ENCODE peak calls at places on chromosomes 11 and 22, in seven cellular contexts. One of them, this sample, is unnamed.

GRCh38 chr11:69010361-69010891 is 2.6 kb downstream of the MRGPRF start:
- DNase-seq in ureter: no peak
- DNase-seq in caudate nucleus: no peak
- DNase-seq in CD4-positive, alpha-beta T cell: no peak
- DNase-seq in colonic mucosa: no peak
- DNase-seq in Panc1: no peak
- DNase-seq in activated gamma-delta T cell: no peak
- DNase-seq in this sample: no peak

GRCh38 chr11:62664405-62665074 is 470 bp downstream of the C11orf98 start:
- DNase-seq in ureter: no peak
- DNase-seq in caudate nucleus: no peak
- DNase-seq in CD4-positive, alpha-beta T cell: peak
- DNase-seq in colonic mucosa: peak
- DNase-seq in Panc1: no peak
- DNase-seq in activated gamma-delta T cell: peak
- DNase-seq in this sample: peak

GRCh38 chr11:85750646-85751045 is 60.3 kb downstream of the SYTL2 start:
- DNase-seq in ureter: no peak
- DNase-seq in caudate nucleus: no peak
- DNase-seq in CD4-positive, alpha-beta T cell: no peak
- DNase-seq in colonic mucosa: no peak
- DNase-seq in Panc1: no peak
- DNase-seq in activated gamma-delta T cell: no peak
- DNase-seq in this sample: no peak

GRCh38 chr11:40797981-40798380 is 661.5 kb downstream of the LRRC4C start:
- DNase-seq in ureter: no peak
- DNase-seq in caudate nucleus: no peak
- DNase-seq in CD4-positive, alpha-beta T cell: no peak
- DNase-seq in colonic mucosa: no peak
- DNase-seq in Panc1: no peak
- DNase-seq in activated gamma-delta T cell: no peak
- DNase-seq in this sample: no peak

GRCh38 chr22:49042877-49043859 is 784.5 kb downstream of the BRD1 start:
- DNase-seq in ureter: no peak
- DNase-seq in caudate nucleus: no peak
- DNase-seq in CD4-positive, alpha-beta T cell: no peak
- DNase-seq in colonic mucosa: no peak
- DNase-seq in Panc1: no peak
- DNase-seq in activated gamma-delta T cell: no peak
- DNase-seq in this sample: no peak

GRCh38 chr11:61598886-61599868 is 18.3 kb upstream of the SYT7 start:
- DNase-seq in ureter: no peak
- DNase-seq in caudate nucleus: no peak
- DNase-seq in CD4-positive, alpha-beta T cell: no peak
- DNase-seq in colonic mucosa: no peak
- DNase-seq in Panc1: no peak
- DNase-seq in activated gamma-delta T cell: no peak
- DNase-seq in this sample: no peak

GRCh38 chr11:102194983-102195382 is 84.7 kb downstream of the YAP1 start:
- DNase-seq in ureter: no peak
- DNase-seq in caudate nucleus: no peak
- DNase-seq in CD4-positive, alpha-beta T cell: no peak
- DNase-seq in colonic mucosa: no peak
- DNase-seq in Panc1: no peak
- DNase-seq in activated gamma-delta T cell: no peak
- DNase-seq in this sample: no peak

GRCh38 chr11:86799680-86800075 is 664 bp upstream of the PRSS23 start:
- DNase-seq in ureter: no peak
- DNase-seq in caudate nucleus: no peak
- DNase-seq in CD4-positive, alpha-beta T cell: no peak
- DNase-seq in colonic mucosa: peak
- DNase-seq in Panc1: no peak
- DNase-seq in activated gamma-delta T cell: no peak
- DNase-seq in this sample: no peak

GRCh38 chr22:23287136-23288095 is 107.1 kb downstream of the BCR start:
- DNase-seq in ureter: no peak
- DNase-seq in caudate nucleus: no peak
- DNase-seq in CD4-positive, alpha-beta T cell: no peak
- DNase-seq in colonic mucosa: no peak
- DNase-seq in Panc1: no peak
- DNase-seq in activated gamma-delta T cell: no peak
- DNase-seq in this sample: no peak

GRCh38 chr11:92852946-92853345 is 116.5 kb upstream of the MTNR1B start:
- DNase-seq in ureter: peak
- DNase-seq in caudate nucleus: no peak
- DNase-seq in CD4-positive, alpha-beta T cell: no peak
- DNase-seq in colonic mucosa: peak
- DNase-seq in Panc1: no peak
- DNase-seq in activated gamma-delta T cell: no peak
- DNase-seq in this sample: no peak

GRCh38 chr11:10725114-10725906 is 25.7 kb upstream of the CTR9 start:
- DNase-seq in ureter: no peak
- DNase-seq in caudate nucleus: no peak
- DNase-seq in CD4-positive, alpha-beta T cell: no peak
- DNase-seq in colonic mucosa: no peak
- DNase-seq in Panc1: no peak
- DNase-seq in activated gamma-delta T cell: no peak
- DNase-seq in this sample: no peak

GRCh38 chr11:13053255-13053917 is 44.3 kb downstream of the RASSF10 start:
- DNase-seq in ureter: no peak
- DNase-seq in caudate nucleus: no peak
- DNase-seq in CD4-positive, alpha-beta T cell: no peak
- DNase-seq in colonic mucosa: no peak
- DNase-seq in Panc1: no peak
- DNase-seq in activated gamma-delta T cell: no peak
- DNase-seq in this sample: no peak

GRCh38 chr11:79940165-79940564 is 499.3 kb upstream of the TENM4 start:
- DNase-seq in ureter: no peak
- DNase-seq in caudate nucleus: no peak
- DNase-seq in CD4-positive, alpha-beta T cell: no peak
- DNase-seq in colonic mucosa: no peak
- DNase-seq in Panc1: no peak
- DNase-seq in activated gamma-delta T cell: no peak
- DNase-seq in this sample: no peak

GRCh38 chr22:23109079-23109347 is 32.8 kb downstream of the RSPH14 start:
- DNase-seq in ureter: no peak
- DNase-seq in caudate nucleus: no peak
- DNase-seq in CD4-positive, alpha-beta T cell: no peak
- DNase-seq in colonic mucosa: no peak
- DNase-seq in Panc1: no peak
- DNase-seq in activated gamma-delta T cell: no peak
- DNase-seq in this sample: no peak

GRCh38 chr11:91272089-91272488 is 952.5 kb upstream of the FAT3 start:
- DNase-seq in ureter: no peak
- DNase-seq in caudate nucleus: no peak
- DNase-seq in CD4-positive, alpha-beta T cell: no peak
- DNase-seq in colonic mucosa: no peak
- DNase-seq in Panc1: no peak
- DNase-seq in activated gamma-delta T cell: no peak
- DNase-seq in this sample: no peak

GRCh38 chr22:45885941-45886395 is 91.0 kb downstream of the WNT7B start:
- DNase-seq in ureter: no peak
- DNase-seq in caudate nucleus: no peak
- DNase-seq in CD4-positive, alpha-beta T cell: no peak
- DNase-seq in colonic mucosa: no peak
- DNase-seq in Panc1: no peak
- DNase-seq in activated gamma-delta T cell: no peak
- DNase-seq in this sample: no peak

GRCh38 chr11:62880803-62881578 is at the start of gene SLC3A2:
- DNase-seq in ureter: peak
- DNase-seq in caudate nucleus: peak
- DNase-seq in CD4-positive, alpha-beta T cell: peak
- DNase-seq in colonic mucosa: peak
- DNase-seq in Panc1: peak
- DNase-seq in activated gamma-delta T cell: peak
- DNase-seq in this sample: peak

GRCh38 chr11:96199563-96200025 is 143.4 kb downstream of the MAML2 start:
- DNase-seq in ureter: no peak
- DNase-seq in caudate nucleus: no peak
- DNase-seq in CD4-positive, alpha-beta T cell: no peak
- DNase-seq in colonic mucosa: no peak
- DNase-seq in Panc1: no peak
- DNase-seq in activated gamma-delta T cell: no peak
- DNase-seq in this sample: peak

GRCh38 chr11:94007426-94007825 is 13.7 kb upstream of the HEPHL1 start:
- DNase-seq in ureter: no peak
- DNase-seq in caudate nucleus: no peak
- DNase-seq in CD4-positive, alpha-beta T cell: no peak
- DNase-seq in colonic mucosa: no peak
- DNase-seq in Panc1: no peak
- DNase-seq in activated gamma-delta T cell: no peak
- DNase-seq in this sample: no peak

GRCh38 chr11:707817-708420 is 1.9 kb downstream of the EPS8L2 start:
- DNase-seq in ureter: no peak
- DNase-seq in caudate nucleus: no peak
- DNase-seq in CD4-positive, alpha-beta T cell: no peak
- DNase-seq in colonic mucosa: peak
- DNase-seq in Panc1: no peak
- DNase-seq in activated gamma-delta T cell: no peak
- DNase-seq in this sample: no peak

GRCh38 chr11:69913591-69914285 is 94.5 kb upstream of the FGF3 start:
- DNase-seq in ureter: peak
- DNase-seq in caudate nucleus: no peak
- DNase-seq in CD4-positive, alpha-beta T cell: no peak
- DNase-seq in colonic mucosa: no peak
- DNase-seq in Panc1: no peak
- DNase-seq in activated gamma-delta T cell: no peak
- DNase-seq in this sample: no peak

GRCh38 chr11:35566885-35567284 is 41.5 kb upstream of the PAMR1 start:
- DNase-seq in ureter: no peak
- DNase-seq in caudate nucleus: no peak
- DNase-seq in CD4-positive, alpha-beta T cell: no peak
- DNase-seq in colonic mucosa: no peak
- DNase-seq in Panc1: no peak
- DNase-seq in activated gamma-delta T cell: no peak
- DNase-seq in this sample: no peak

GRCh38 chr11:94740975-94741707 is 27.0 kb upstream of the AMOTL1 start:
- DNase-seq in ureter: peak
- DNase-seq in caudate nucleus: no peak
- DNase-seq in CD4-positive, alpha-beta T cell: no peak
- DNase-seq in colonic mucosa: no peak
- DNase-seq in Panc1: peak
- DNase-seq in activated gamma-delta T cell: no peak
- DNase-seq in this sample: no peak

GRCh38 chr11:78902771-78903507 is 328.3 kb upstream of the NARS2 start:
- DNase-seq in ureter: no peak
- DNase-seq in caudate nucleus: no peak
- DNase-seq in CD4-positive, alpha-beta T cell: no peak
- DNase-seq in colonic mucosa: no peak
- DNase-seq in Panc1: no peak
- DNase-seq in activated gamma-delta T cell: no peak
- DNase-seq in this sample: no peak

GRCh38 chr11:108873305-108873704 is 208.4 kb downstream of the DDX10 start:
- DNase-seq in ureter: no peak
- DNase-seq in caudate nucleus: no peak
- DNase-seq in CD4-positive, alpha-beta T cell: no peak
- DNase-seq in colonic mucosa: no peak
- DNase-seq in Panc1: no peak
- DNase-seq in activated gamma-delta T cell: no peak
- DNase-seq in this sample: no peak

GRCh38 chr11:66043008-66043906 is 5.7 kb downstream of the GAL3ST3 start:
- DNase-seq in ureter: no peak
- DNase-seq in caudate nucleus: no peak
- DNase-seq in CD4-positive, alpha-beta T cell: no peak
- DNase-seq in colonic mucosa: no peak
- DNase-seq in Panc1: no peak
- DNase-seq in activated gamma-delta T cell: no peak
- DNase-seq in this sample: no peak

GRCh38 chr11:93248602-93249001 is 50.8 kb upstream of the SLC36A4 start:
- DNase-seq in ureter: no peak
- DNase-seq in caudate nucleus: no peak
- DNase-seq in CD4-positive, alpha-beta T cell: no peak
- DNase-seq in colonic mucosa: no peak
- DNase-seq in Panc1: no peak
- DNase-seq in activated gamma-delta T cell: no peak
- DNase-seq in this sample: no peak

GRCh38 chr22:34966980-34967379 is 99.0 kb upstream of the ISX start:
- DNase-seq in ureter: no peak
- DNase-seq in caudate nucleus: no peak
- DNase-seq in CD4-positive, alpha-beta T cell: no peak
- DNase-seq in colonic mucosa: no peak
- DNase-seq in Panc1: no peak
- DNase-seq in activated gamma-delta T cell: no peak
- DNase-seq in this sample: no peak